ENCODE peak calls at places on chromosomes 6 and 20, in six cellular contexts. X is AG10803, S is Panc1, N is ovary, M is foreskin fibroblast, O is cardiac fibroblast. J is an unnamed sample.
A peak's percentile ranks its signal among the peaks of the same experiment; 100 is the strongest.

GRCh38 chr6:4348462-4349112 is 213.2 kb upstream of the ECI2 start:
- DNase-seq in X (peak; percentile 37), S (no peak), N (no peak), M (peak; percentile 55), O (peak; percentile 26), J (no peak)

GRCh38 chr20:41692479-41693135 is 74.4 kb upstream of the CHD6 start:
- DNase-seq in X (peak; percentile 55), S (peak; percentile 27), N (peak; percentile 88), M (peak; percentile 83), O (peak; percentile 90), J (peak; percentile 57)

GRCh38 chr6:82786251-82786650 is 279.4 kb downstream of the UBE3D start:
- DNase-seq in X (no peak), S (no peak), N (no peak), M (no peak), O (no peak), J (no peak)

GRCh38 chr20:60966766-60967165 is 285.3 kb upstream of the CDH4 start:
- DNase-seq in X (no peak), S (no peak), N (no peak), M (no peak), O (no peak), J (no peak)

GRCh38 chr6:25370175-25371036 is 91.2 kb downstream of the CARMIL1 start:
- DNase-seq in X (no peak), S (no peak), N (no peak), M (no peak), O (no peak), J (no peak)

GRCh38 chr20:62816879-62817873 is at the start of gene COL9A3:
- DNase-seq in X (no peak), S (no peak), N (no peak), M (peak; percentile 46), O (no peak), J (no peak)

GRCh38 chr6:105482227-105482839 is 79.5 kb upstream of the PREP start:
- DNase-seq in X (peak; percentile 66), S (no peak), N (peak; percentile 63), M (peak; percentile 31), O (peak; percentile 78), J (no peak)

GRCh38 chr6:138691595-138692057 is 81.9 kb upstream of the CCDC28A start:
- DNase-seq in X (peak; percentile 86), S (no peak), N (no peak), M (peak; percentile 82), O (peak; percentile 70), J (no peak)

GRCh38 chr6:136351518-136352106 is 62.0 kb upstream of the BCLAF1 start:
- DNase-seq in X (no peak), S (no peak), N (no peak), M (no peak), O (no peak), J (no peak)

GRCh38 chr6:136347847-136348246 is 58.2 kb upstream of the BCLAF1 start:
- DNase-seq in X (peak; percentile 49), S (no peak), N (no peak), M (peak; percentile 58), O (peak; percentile 7), J (no peak)

GRCh38 chr6:136345145-136345544 is 55.5 kb upstream of the BCLAF1 start:
- DNase-seq in X (no peak), S (no peak), N (no peak), M (no peak), O (no peak), J (no peak)

DNA sequence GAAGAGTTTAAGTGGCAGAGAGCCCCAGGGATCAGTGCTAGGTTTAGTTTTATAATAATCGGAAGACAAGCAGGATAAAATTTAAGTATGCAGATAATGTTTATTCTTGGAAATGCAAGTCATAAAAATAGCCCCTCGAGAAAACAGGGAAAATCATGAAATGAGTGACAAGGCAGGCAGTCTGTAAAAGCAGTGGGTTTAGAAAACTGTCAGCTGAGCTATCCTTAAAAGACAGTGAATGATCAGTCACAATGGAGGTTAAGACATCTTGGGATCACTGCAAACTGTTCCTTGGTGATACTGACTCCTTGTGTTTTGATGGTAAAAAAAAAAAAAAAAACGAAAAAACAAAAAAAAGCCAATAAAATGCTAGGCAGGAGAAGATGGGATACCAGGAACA is 61.3 kb upstream of the BCLAF1 start:
- DNase-seq in X (no peak), S (no peak), N (no peak), M (no peak), O (no peak), J (no peak)
- TF ChIP-seq CTCF in X (no peak), S (no peak), N (no peak), M (no peak), O (no peak), J (no peak)

GRCh38 chr6:170277893-170278742 is 12.8 kb downstream of the DLL1 start:
- DNase-seq in X (no peak), S (no peak), N (no peak), M (no peak), O (no peak), J (no peak)
- TF ChIP-seq CTCF in X (no peak), S (no peak), N (no peak), M (no peak), O (no peak), J (no peak)

GRCh38 chr6:30263734-30264133 is 50.5 kb upstream of the TRIM26 start:
- DNase-seq in X (peak; percentile 74), S (no peak), N (no peak), M (peak; percentile 89), O (no peak), J (no peak)

GRCh38 chr6:30265166-30265565 is 52.0 kb upstream of the TRIM26 start:
- DNase-seq in X (peak; percentile 29), S (no peak), N (no peak), M (peak; percentile 40), O (no peak), J (no peak)

GRCh38 chr6:30265594-30265993 is 52.4 kb upstream of the TRIM26 start:
- DNase-seq in X (no peak), S (no peak), N (no peak), M (no peak), O (no peak), J (no peak)

GRCh38 chr6:30267423-30267822 is 54.2 kb upstream of the TRIM26 start:
- DNase-seq in X (no peak), S (no peak), N (no peak), M (no peak), O (no peak), J (no peak)

GRCh38 chr6:30264731-30265130 is 51.5 kb upstream of the TRIM26 start:
- DNase-seq in X (peak; percentile 74), S (no peak), N (no peak), M (peak; percentile 62), O (no peak), J (no peak)
- TF ChIP-seq CTCF in X (no peak), S (no peak), N (no peak), M (no peak), O (no peak), J (no peak)

DNA sequence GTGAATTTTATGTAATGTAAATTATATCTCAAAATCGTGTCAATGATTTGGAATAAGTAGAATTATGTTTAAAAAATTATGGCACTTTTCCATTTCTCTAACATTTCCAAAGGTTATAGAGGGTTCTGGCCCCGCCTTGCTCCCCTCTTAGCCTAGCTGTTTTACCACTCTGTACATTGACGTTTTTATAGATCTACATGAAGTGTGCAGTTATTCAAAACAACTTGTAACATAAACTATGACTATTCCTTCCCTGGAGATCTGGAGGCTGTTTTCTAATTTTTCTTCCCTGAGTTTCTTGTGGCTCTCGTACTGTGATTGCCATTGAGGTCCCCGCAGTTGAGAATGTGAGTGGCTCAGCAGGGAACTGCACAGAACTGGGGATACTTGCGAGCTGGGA is 48.4 kb downstream of the IYD start:
- DNase-seq in X (no peak), S (no peak), N (no peak), M (no peak), O (no peak), J (no peak)
- TF ChIP-seq CTCF in X (no peak), S (no peak), N (no peak), M (no peak), O (no peak), J (no peak)

DNA sequence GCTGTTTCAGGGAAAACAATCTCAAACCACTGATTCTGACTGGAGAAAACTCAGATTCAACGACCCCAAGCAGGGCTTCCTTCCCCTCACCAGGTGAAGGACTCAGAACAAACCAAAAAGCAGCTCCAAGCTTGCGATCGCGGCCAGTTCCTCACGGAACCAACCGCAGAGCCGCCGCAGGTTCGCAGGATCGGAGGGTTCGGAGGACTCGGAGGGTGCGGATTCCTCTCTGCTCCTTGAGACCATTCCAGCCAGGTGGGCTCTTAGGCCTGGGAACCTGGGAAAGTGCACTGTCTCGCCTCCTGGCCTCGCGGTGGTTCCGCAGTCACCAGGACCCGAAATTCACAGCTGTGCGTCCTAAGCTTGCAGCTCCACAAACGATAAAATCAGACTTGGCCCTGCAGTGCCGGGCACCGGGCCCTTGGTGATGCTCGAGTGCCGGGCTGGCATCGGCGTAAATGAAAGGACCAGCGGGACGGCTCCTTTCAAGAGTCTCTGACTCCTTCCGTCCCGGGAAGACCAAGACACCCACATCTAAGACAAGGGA is 70.0 kb upstream of the PRSS16 start:
- DNase-seq in X (peak; percentile 83), S (peak; percentile 78), N (peak; percentile 70), M (peak; percentile 95), O (peak; percentile 88), J (peak; percentile 70)
- TF ChIP-seq CTCF in X (peak; percentile 53), S (peak; percentile 81), N (peak; percentile 14), M (peak; percentile 35), O (peak; percentile 47), J (peak; percentile 59)

DNA sequence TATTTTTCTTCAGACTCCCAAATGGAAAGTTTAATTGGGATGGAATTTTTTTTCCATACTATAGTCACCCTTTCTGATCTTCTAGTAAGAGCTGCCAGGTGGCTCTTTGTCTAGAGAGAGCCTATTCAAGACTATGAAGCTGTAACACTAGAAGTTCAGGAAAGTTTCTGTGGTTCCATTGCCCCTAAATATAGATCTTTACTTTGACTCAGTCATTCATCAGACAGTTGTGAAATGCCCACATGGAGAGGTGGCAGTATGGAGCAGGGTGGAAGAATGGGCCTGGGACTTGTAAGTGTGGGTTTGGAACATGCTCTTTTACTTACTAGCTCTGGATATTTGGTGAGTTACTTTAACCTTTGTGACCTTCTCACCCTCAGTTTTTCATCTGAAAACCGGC is 87.8 kb downstream of the CTNNBL1 start:
- DNase-seq in X (peak; percentile 6), S (no peak), N (no peak), M (peak; percentile 47), O (no peak), J (no peak)
- TF ChIP-seq CTCF in X (peak; percentile 4), S (peak; percentile 7), N (no peak), M (no peak), O (no peak), J (no peak)